ENCODE peak calls at places on chromosomes 16 and 17, in eight cellular contexts. One of them, this sample, is unnamed. For H3K4me1, the result is how much of the 10 kb centered on the place peaks cover.

GRCh38 chr16:59973966-59974365 is 1239.8 kb upstream of the GOT2 start:
- DNase-seq in GM23248: peak
- DNase-seq in MM.1S: no peak
- DNase-seq in SK-N-SH: no peak
- DNase-seq in A549: no peak
- DNase-seq in HCT116: no peak
- DNase-seq in PC-3: peak
- DNase-seq in mesendoderm: no peak
- DNase-seq in this sample: peak

GRCh38 chr17:67608691-67609090 is 109.0 kb upstream of the NOL11 start:
- DNase-seq in GM23248: peak
- DNase-seq in MM.1S: no peak
- DNase-seq in SK-N-SH: no peak
- DNase-seq in A549: no peak
- DNase-seq in HCT116: no peak
- DNase-seq in PC-3: peak
- DNase-seq in mesendoderm: no peak
- DNase-seq in this sample: peak

GRCh38 chr17:45307290-45308015 is 9.4 kb downstream of the MAP3K14 start:
- DNase-seq in GM23248: peak
- DNase-seq in MM.1S: no peak
- DNase-seq in SK-N-SH: no peak
- DNase-seq in A549: peak
- DNase-seq in HCT116: no peak
- DNase-seq in PC-3: peak
- DNase-seq in mesendoderm: no peak
- DNase-seq in this sample: peak

GRCh38 chr17:8832711-8833352 is 33.7 kb upstream of the MFSD6L start:
- DNase-seq in GM23248: peak
- DNase-seq in MM.1S: no peak
- DNase-seq in SK-N-SH: peak
- DNase-seq in A549: peak
- DNase-seq in HCT116: peak
- DNase-seq in PC-3: no peak
- DNase-seq in mesendoderm: peak
- DNase-seq in this sample: no peak

GRCh38 chr17:28720247-28720996 is 637 bp downstream of the RPL23A start:
- DNase-seq in GM23248: peak
- DNase-seq in MM.1S: peak
- DNase-seq in SK-N-SH: no peak
- DNase-seq in A549: no peak
- DNase-seq in HCT116: no peak
- DNase-seq in PC-3: no peak
- DNase-seq in mesendoderm: peak
- DNase-seq in this sample: no peak

GRCh38 chr16:56608876-56609462 is 585 bp downstream of the MT2A start:
- DNase-seq in GM23248: peak
- DNase-seq in MM.1S: no peak
- DNase-seq in SK-N-SH: peak
- DNase-seq in A549: peak
- DNase-seq in HCT116: no peak
- DNase-seq in PC-3: no peak
- DNase-seq in mesendoderm: peak
- DNase-seq in this sample: no peak

GRCh38 chr17:48261297-48261880 is 153.8 kb downstream of the SNX11 start:
- DNase-seq in GM23248: peak
- DNase-seq in MM.1S: peak
- DNase-seq in SK-N-SH: peak
- DNase-seq in A549: peak
- DNase-seq in HCT116: peak
- DNase-seq in PC-3: peak
- DNase-seq in mesendoderm: peak
- DNase-seq in this sample: no peak

GRCh38 chr17:48545022-48545376 is at the start of gene HOXB2:
- DNase-seq in GM23248: peak
- DNase-seq in MM.1S: no peak
- DNase-seq in SK-N-SH: no peak
- DNase-seq in A549: no peak
- DNase-seq in HCT116: no peak
- DNase-seq in PC-3: no peak
- DNase-seq in mesendoderm: no peak
- DNase-seq in this sample: no peak

GRCh38 chr16:4442371-4442770 is 16.7 kb downstream of the DNAJA3 start:
- DNase-seq in GM23248: no peak
- DNase-seq in MM.1S: no peak
- DNase-seq in SK-N-SH: no peak
- DNase-seq in A549: no peak
- DNase-seq in HCT116: no peak
- DNase-seq in PC-3: no peak
- DNase-seq in mesendoderm: no peak
- DNase-seq in this sample: no peak

GRCh38 chr17:74243013-74243755 is 29.8 kb downstream of the TTYH2 start:
- DNase-seq in GM23248: no peak
- DNase-seq in MM.1S: no peak
- DNase-seq in SK-N-SH: peak
- DNase-seq in A549: no peak
- DNase-seq in HCT116: no peak
- DNase-seq in PC-3: no peak
- DNase-seq in mesendoderm: no peak
- DNase-seq in this sample: no peak

GRCh38 chr16:51531271-51531670 is 380.2 kb upstream of the SALL1 start:
- DNase-seq in GM23248: no peak
- DNase-seq in MM.1S: no peak
- DNase-seq in SK-N-SH: no peak
- DNase-seq in A549: no peak
- DNase-seq in HCT116: no peak
- DNase-seq in PC-3: no peak
- DNase-seq in mesendoderm: no peak
- DNase-seq in this sample: no peak

GRCh38 chr17:58354541-58355216 is 2.7 kb upstream of the SUPT4H1 start:
- DNase-seq in GM23248: no peak
- DNase-seq in MM.1S: no peak
- DNase-seq in SK-N-SH: no peak
- DNase-seq in A549: no peak
- DNase-seq in HCT116: no peak
- DNase-seq in PC-3: no peak
- DNase-seq in mesendoderm: no peak
- DNase-seq in this sample: no peak

GRCh38 chr17:13393841-13394710 is 207.7 kb downstream of the HS3ST3A1 start:
- DNase-seq in GM23248: peak
- DNase-seq in MM.1S: no peak
- DNase-seq in SK-N-SH: no peak
- DNase-seq in A549: no peak
- DNase-seq in HCT116: no peak
- DNase-seq in PC-3: peak
- DNase-seq in mesendoderm: no peak
- DNase-seq in this sample: peak

GRCh38 chr17:62746941-62747340 is 61.2 kb downstream of the MARCHF10 start:
- DNase-seq in GM23248: peak
- DNase-seq in MM.1S: no peak
- DNase-seq in SK-N-SH: no peak
- DNase-seq in A549: no peak
- DNase-seq in HCT116: no peak
- DNase-seq in PC-3: no peak
- DNase-seq in mesendoderm: no peak
- DNase-seq in this sample: no peak

GRCh38 chr16:2237076-2237551 is 870 bp downstream of the DNASE1L2 start:
- DNase-seq in GM23248: no peak
- DNase-seq in MM.1S: no peak
- DNase-seq in SK-N-SH: no peak
- DNase-seq in A549: no peak
- DNase-seq in HCT116: no peak
- DNase-seq in PC-3: no peak
- DNase-seq in mesendoderm: no peak
- DNase-seq in this sample: no peak

DNA sequence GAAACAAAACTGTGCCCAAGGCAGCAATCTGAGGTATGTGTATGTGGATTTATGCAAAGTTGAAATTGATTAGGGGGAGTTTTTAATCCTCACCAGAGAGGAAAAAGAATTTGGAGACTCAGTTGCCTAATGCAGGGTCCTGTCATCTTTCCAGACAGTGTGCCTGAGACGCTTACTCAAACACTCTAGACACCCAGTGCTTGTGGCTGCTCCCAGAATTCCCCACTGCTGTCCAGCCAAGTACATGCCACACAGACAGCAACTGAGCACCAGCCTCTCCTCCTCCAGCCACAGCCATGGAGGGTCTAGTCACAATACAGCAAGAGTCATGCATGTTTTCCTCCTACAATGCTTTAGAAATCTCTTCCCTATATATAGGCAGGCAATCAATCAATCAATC is 118.1 kb downstream of the HIC1 start:
- DNase-seq in GM23248: peak
- DNase-seq in MM.1S: no peak
- DNase-seq in SK-N-SH: no peak
- DNase-seq in A549: no peak
- DNase-seq in HCT116: no peak
- DNase-seq in PC-3: no peak
- DNase-seq in mesendoderm: no peak
- DNase-seq in this sample: peak
- H3K4me1 ChIP-seq in GM23248: half or more
- H3K4me1 ChIP-seq in MM.1S: under half
- H3K4me1 ChIP-seq in SK-N-SH: under half
- H3K4me1 ChIP-seq in A549: under half
- H3K4me1 ChIP-seq in HCT116: under half
- H3K4me1 ChIP-seq in PC-3: under half
- H3K4me1 ChIP-seq in mesendoderm: under half
- H3K4me1 ChIP-seq in this sample: half or more

GRCh38 chr17:76537578-76538280 is at the start of gene CYGB:
- DNase-seq in GM23248: peak
- DNase-seq in MM.1S: no peak
- DNase-seq in SK-N-SH: peak
- DNase-seq in A549: no peak
- DNase-seq in HCT116: no peak
- DNase-seq in PC-3: no peak
- DNase-seq in mesendoderm: peak
- DNase-seq in this sample: no peak

GRCh38 chr17:76536511-76537287 is 810 bp downstream of the CYGB start:
- DNase-seq in GM23248: no peak
- DNase-seq in MM.1S: no peak
- DNase-seq in SK-N-SH: peak
- DNase-seq in A549: no peak
- DNase-seq in HCT116: no peak
- DNase-seq in PC-3: no peak
- DNase-seq in mesendoderm: no peak
- DNase-seq in this sample: no peak

GRCh38 chr17:76538281-76538931 is 897 bp upstream of the CYGB start:
- DNase-seq in GM23248: no peak
- DNase-seq in MM.1S: no peak
- DNase-seq in SK-N-SH: peak
- DNase-seq in A549: no peak
- DNase-seq in HCT116: no peak
- DNase-seq in PC-3: no peak
- DNase-seq in mesendoderm: peak
- DNase-seq in this sample: no peak

GRCh38 chr17:76535788-76536510 is 1.6 kb downstream of the CYGB start:
- DNase-seq in GM23248: no peak
- DNase-seq in MM.1S: no peak
- DNase-seq in SK-N-SH: peak
- DNase-seq in A549: no peak
- DNase-seq in HCT116: no peak
- DNase-seq in PC-3: no peak
- DNase-seq in mesendoderm: no peak
- DNase-seq in this sample: no peak

GRCh38 chr17:76537288-76537577 is 276 bp downstream of the CYGB start:
- DNase-seq in GM23248: peak
- DNase-seq in MM.1S: no peak
- DNase-seq in SK-N-SH: peak
- DNase-seq in A549: no peak
- DNase-seq in HCT116: no peak
- DNase-seq in PC-3: no peak
- DNase-seq in mesendoderm: peak
- DNase-seq in this sample: no peak
- H3K4me3 ChIP-seq in GM23248: peak
- H3K4me3 ChIP-seq in MM.1S: no peak
- H3K4me3 ChIP-seq in SK-N-SH: peak
- H3K4me3 ChIP-seq in A549: peak
- H3K4me3 ChIP-seq in HCT116: no peak
- H3K4me3 ChIP-seq in PC-3: no peak
- H3K4me3 ChIP-seq in mesendoderm: peak
- H3K4me3 ChIP-seq in this sample: no peak

DNA sequence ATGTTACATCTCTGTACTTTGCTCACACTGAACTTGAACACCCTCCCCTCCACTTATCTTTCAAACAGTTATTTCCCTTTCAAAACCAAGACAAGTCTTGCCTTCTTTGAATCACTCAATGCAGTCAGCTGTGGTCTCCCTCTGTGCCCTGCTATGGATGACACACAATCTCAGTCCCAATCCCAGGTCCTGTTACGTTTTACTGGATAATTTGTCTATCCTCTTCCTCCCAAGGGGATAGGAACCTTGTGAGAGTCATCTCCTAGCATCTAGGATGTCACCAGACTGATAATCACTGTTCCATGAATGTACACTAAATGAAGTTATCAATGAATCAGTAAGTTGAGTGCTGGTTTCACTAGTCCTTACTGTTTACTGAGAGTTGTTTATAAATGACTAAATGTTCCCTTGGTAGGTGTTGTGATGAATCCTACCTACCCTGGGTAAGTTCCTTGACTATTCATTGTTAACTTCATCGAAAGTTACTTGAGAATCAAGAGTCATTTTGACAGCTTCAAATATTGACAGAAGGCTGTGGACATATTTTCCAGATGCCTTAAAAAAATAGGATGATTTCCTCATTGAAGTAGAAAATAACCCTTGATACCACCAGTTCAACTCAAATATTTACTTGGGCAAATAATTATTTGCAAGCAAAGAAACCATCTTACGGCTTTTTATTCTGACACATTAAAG is 244.9 kb downstream of the PRKCA start:
- DNase-seq in GM23248: peak
- DNase-seq in MM.1S: no peak
- DNase-seq in SK-N-SH: no peak
- DNase-seq in A549: peak
- DNase-seq in HCT116: no peak
- DNase-seq in PC-3: peak
- DNase-seq in mesendoderm: no peak
- DNase-seq in this sample: no peak
- H3K4me2 ChIP-seq in GM23248: peak
- H3K4me2 ChIP-seq in MM.1S: no peak
- H3K4me2 ChIP-seq in SK-N-SH: no peak
- H3K4me2 ChIP-seq in A549: peak
- H3K4me2 ChIP-seq in HCT116: no peak
- H3K4me2 ChIP-seq in PC-3: peak
- H3K4me2 ChIP-seq in mesendoderm: no peak
- H3K4me2 ChIP-seq in this sample: no peak

GRCh38 chr16:85564277-85565051 is 48.7 kb upstream of the GSE1 start:
- DNase-seq in GM23248: no peak
- DNase-seq in MM.1S: no peak
- DNase-seq in SK-N-SH: no peak
- DNase-seq in A549: peak
- DNase-seq in HCT116: no peak
- DNase-seq in PC-3: peak
- DNase-seq in mesendoderm: no peak
- DNase-seq in this sample: no peak
- H3K4me1 ChIP-seq in GM23248: under half
- H3K4me1 ChIP-seq in MM.1S: under half
- H3K4me1 ChIP-seq in SK-N-SH: under half
- H3K4me1 ChIP-seq in A549: under half
- H3K4me1 ChIP-seq in HCT116: under half
- H3K4me1 ChIP-seq in PC-3: under half
- H3K4me1 ChIP-seq in mesendoderm: under half
- H3K4me1 ChIP-seq in this sample: under half

GRCh38 chr16:24995469-24995868 is 19.7 kb downstream of the ARHGAP17 start:
- DNase-seq in GM23248: no peak
- DNase-seq in MM.1S: no peak
- DNase-seq in SK-N-SH: no peak
- DNase-seq in A549: peak
- DNase-seq in HCT116: no peak
- DNase-seq in PC-3: no peak
- DNase-seq in mesendoderm: no peak
- DNase-seq in this sample: no peak
- H3K4me3 ChIP-seq in GM23248: no peak
- H3K4me3 ChIP-seq in MM.1S: no peak
- H3K4me3 ChIP-seq in SK-N-SH: no peak
- H3K4me3 ChIP-seq in A549: no peak
- H3K4me3 ChIP-seq in HCT116: no peak
- H3K4me3 ChIP-seq in PC-3: no peak
- H3K4me3 ChIP-seq in mesendoderm: no peak
- H3K4me3 ChIP-seq in this sample: no peak

This sample was measured in astrocyte.